ENCODE peak calls at places on chromosomes 7 and 10, in ten cellular contexts. I is astrocyte of the spinal cord; R is occipital lobe; O is HFFc6; W is HFF-Myc; P is stimulated activated CD8-positive, alpha-beta memory T cell treated with anti-CD3 and anti-CD28 coated beads, Interleukin-4, amount 100 ng/mL, for 1 hour; Q is central memory CD4-positive, alpha-beta T cell; V is NCI-H1436; A is amniotic stem cell; C is psoas muscle. X is an unnamed sample.

GRCh38 chr10:79386637-79387465 is 39.6 kb downstream of the PPIF start:
- DNase-seq in I (no peak), O (no peak), A (no peak), Q (no peak), P (no peak), R (no peak), C (peak), V (no peak), W (no peak), X (peak)

GRCh38 chr10:12873172-12873571 is 128.3 kb downstream of the CCDC3 start:
- DNase-seq in W (no peak), R (no peak), C (no peak), P (no peak), O (no peak), V (no peak), A (no peak), Q (no peak), I (no peak), X (no peak)

GRCh38 chr7:55185941-55186609 is 167.3 kb downstream of the EGFR start:
- DNase-seq in R (no peak), P (no peak), V (no peak), C (peak), Q (no peak), I (peak), A (peak), O (peak), W (peak), X (no peak)

GRCh38 chr7:87564290-87564963 is 36.3 kb downstream of the ABCB1 start:
- DNase-seq in O (no peak), Q (no peak), V (no peak), P (no peak), R (no peak), W (no peak), I (no peak), C (no peak), A (no peak), X (no peak)

GRCh38 chr10:91471602-91472001 is 61.5 kb downstream of the HECTD2 start:
- DNase-seq in P (no peak), Q (no peak), V (no peak), A (no peak), I (no peak), O (no peak), R (no peak), W (no peak), C (no peak), X (no peak)

GRCh38 chr10:129754211-129755050 is 209.6 kb downstream of the EBF3 start:
- DNase-seq in P (no peak), I (no peak), W (no peak), A (no peak), Q (no peak), R (no peak), O (no peak), C (no peak), V (no peak), X (no peak)

GRCh38 chr7:151181011-151181431 is 6.0 kb downstream of the ASB10 start:
- DNase-seq in V (no peak), I (no peak), C (peak), A (no peak), Q (no peak), W (no peak), O (no peak), R (no peak), P (no peak), X (no peak)

GRCh38 chr10:16449454-16449853 is 12.6 kb downstream of the PTER start:
- DNase-seq in Q (no peak), V (no peak), I (no peak), P (no peak), W (no peak), C (no peak), R (no peak), A (no peak), O (no peak), X (no peak)

GRCh38 chr7:137544450-137545058 is 201.0 kb upstream of the PTN start:
- DNase-seq in C (no peak), V (no peak), A (no peak), Q (no peak), O (no peak), I (no peak), P (no peak), W (no peak), R (no peak), X (no peak)

GRCh38 chr10:112763916-112764520 is 186.0 kb upstream of the TCF7L2 start:
- DNase-seq in Q (no peak), W (no peak), O (peak), I (peak), A (peak), R (no peak), C (no peak), P (no peak), V (no peak), X (no peak)

GRCh38 chr7:149856583-149856982 is 17.2 kb upstream of the ATP6V0E2 start:
- DNase-seq in R (no peak), A (no peak), V (no peak), I (no peak), C (no peak), W (no peak), Q (peak), O (no peak), P (no peak), X (no peak)

GRCh38 chr7:5773661-5774086 is 7.8 kb downstream of the RNF216 start:
- DNase-seq in C (no peak), O (peak), A (peak), R (no peak), P (no peak), V (no peak), W (peak), Q (no peak), I (peak), X (peak)

GRCh38 chr7:33457041-33457440 is 327.7 kb downstream of the BBS9 start:
- DNase-seq in O (no peak), C (no peak), V (no peak), Q (no peak), A (no peak), W (no peak), P (no peak), I (no peak), R (no peak), X (no peak)

GRCh38 chr7:151091431-151091830 is 5.2 kb downstream of the AGAP3 start:
- DNase-seq in W (no peak), P (no peak), R (no peak), V (no peak), C (no peak), A (no peak), Q (no peak), O (no peak), I (no peak), X (no peak)

GRCh38 chr10:15419279-15419874 is 48.3 kb upstream of the FAM171A1 start:
- DNase-seq in V (no peak), W (no peak), R (no peak), O (peak), I (peak), Q (peak), C (no peak), A (peak), P (no peak), X (peak)

GRCh38 chr7:41582116-41582515 is 120.8 kb downstream of the INHBA start:
- DNase-seq in O (no peak), P (no peak), A (no peak), I (no peak), C (no peak), W (no peak), R (no peak), V (no peak), Q (no peak), X (no peak)

GRCh38 chr10:121854809-121855445 is 72.9 kb downstream of the ATE1 start:
- DNase-seq in O (no peak), I (no peak), P (no peak), W (no peak), A (no peak), C (no peak), Q (no peak), R (no peak), V (no peak), X (no peak)

GRCh38 chr7:47992446-47992845 is 13.0 kb upstream of the HUS1 start:
- DNase-seq in I (no peak), P (no peak), W (no peak), A (no peak), C (no peak), O (no peak), R (no peak), Q (no peak), V (no peak), X (no peak)

GRCh38 chr10:101940916-101941315 is 97.3 kb upstream of the KCNIP2 start:
- DNase-seq in R (no peak), A (no peak), C (no peak), P (no peak), O (no peak), W (no peak), I (peak), Q (no peak), V (no peak), X (no peak)

GRCh38 chr10:133007360-133007858 is 65.0 kb upstream of the CFAP46 start:
- DNase-seq in A (no peak), R (no peak), Q (no peak), O (no peak), I (no peak), V (no peak), P (no peak), C (no peak), W (no peak), X (no peak)

GRCh38 chr7:146731185-146731584 is 614.6 kb downstream of the CNTNAP2 start:
- DNase-seq in R (no peak), P (no peak), V (no peak), Q (no peak), I (no peak), W (no peak), O (no peak), C (no peak), A (no peak), X (no peak)

X was measured in uterus.